ENCODE peak calls at places on chromosomes 13 and 19, in ten cellular contexts. R, A, O, L, G, K, Q, U, V and B are unnamed samples.
A peak's percentile ranks its signal among the peaks of the same experiment; 100 is the strongest.

GRCh38 chr13:54484166-54484565 is 1455.6 kb downstream of the OLFM4 start:
- DNase-seq in R (no peak), A (no peak), O (no peak), L (no peak), G (no peak), K (no peak), Q (no peak), U (no peak), V (no peak), B (no peak)

GRCh38 chr13:77016241-77016812 is 10.6 kb downstream of the FBXL3 start:
- DNase-seq in R (no peak), A (no peak), O (no peak), L (no peak), G (no peak), K (peak; percentile 48), Q (no peak), U (no peak), V (no peak), B (no peak)

GRCh38 chr13:43159007-43159406 is 135.6 kb downstream of the DNAJC15 start:
- DNase-seq in R (no peak), A (peak; percentile 53), O (no peak), L (peak; percentile 54), G (peak; percentile 9), K (no peak), Q (no peak), U (no peak), V (no peak), B (no peak)

GRCh38 chr13:50844181-50844875 is 836 bp upstream of the DLEU7 start:
- DNase-seq in R (no peak), A (no peak), O (no peak), L (no peak), G (no peak), K (no peak), Q (no peak), U (no peak), V (no peak), B (no peak)

GRCh38 chr19:41554902-41555301 is 21.1 kb upstream of the CEACAM21 start:
- DNase-seq in R (no peak), A (no peak), O (no peak), L (no peak), G (no peak), K (no peak), Q (no peak), U (no peak), V (no peak), B (no peak)

GRCh38 chr13:35723061-35723461 is 246.6 kb upstream of the MAB21L1 start:
- DNase-seq in R (no peak), A (peak; percentile 60), O (no peak), L (peak; percentile 60), G (no peak), K (no peak), Q (no peak), U (no peak), V (no peak), B (no peak)

GRCh38 chr13:109647046-109647445 is 139.3 kb downstream of the IRS2 start:
- DNase-seq in R (peak; percentile 35), A (peak; percentile 98), O (no peak), L (peak; percentile 8), G (peak; percentile 43), K (peak; percentile 33), Q (no peak), U (no peak), V (no peak), B (no peak)

GRCh38 chr13:100594731-100595130 is 6.1 kb upstream of the GGACT start:
- DNase-seq in R (peak; percentile 63), A (no peak), O (no peak), L (no peak), G (no peak), K (no peak), Q (no peak), U (no peak), V (no peak), B (no peak)

GRCh38 chr19:50830266-50831025 is 2.9 kb downstream of the KLK15 start:
- DNase-seq in R (no peak), A (no peak), O (no peak), L (no peak), G (no peak), K (peak; percentile 13), Q (no peak), U (no peak), V (no peak), B (no peak)

GRCh38 chr13:69683921-69684663 is 423.5 kb upstream of the ATXN8OS start:
- DNase-seq in R (peak; percentile 18), A (no peak), O (no peak), L (no peak), G (no peak), K (peak; percentile 46), Q (no peak), U (no peak), V (no peak), B (peak; percentile 22)

GRCh38 chr13:76161143-76161542 is 525.0 kb downstream of the LMO7 start:
- DNase-seq in R (no peak), A (no peak), O (no peak), L (peak; percentile 56), G (no peak), K (no peak), Q (no peak), U (no peak), V (no peak), B (no peak)

GRCh38 chr13:63864171-63864902 is 2448.7 kb upstream of the PCDH20 start:
- DNase-seq in R (no peak), A (peak; percentile 68), O (no peak), L (peak; percentile 2), G (peak; percentile 14), K (no peak), Q (no peak), U (no peak), V (no peak), B (no peak)

GRCh38 chr19:5891938-5892771 is 11.4 kb downstream of the NDUFA11 start:
- DNase-seq in R (peak; percentile 89), A (peak; percentile 35), O (peak; percentile 57), L (peak; percentile 33), G (no peak), K (peak; percentile 52), Q (peak; percentile 63), U (no peak), V (no peak), B (peak; percentile 66)

GRCh38 chr19:44757735-44758505 is 9.4 kb downstream of the BCL3 start:
- DNase-seq in R (peak; percentile 90), A (peak; percentile 68), O (peak; percentile 67), L (peak; percentile 58), G (no peak), K (no peak), Q (peak; percentile 62), U (peak; percentile 9), V (no peak), B (peak; percentile 77)

GRCh38 chr13:112837371-112838037 is 131.5 kb upstream of the MCF2L start:
- DNase-seq in R (no peak), A (no peak), O (no peak), L (peak; percentile 87), G (no peak), K (no peak), Q (no peak), U (no peak), V (no peak), B (peak; percentile 67)

GRCh38 chr13:99057310-99057975 is 79.6 kb upstream of the DOCK9 start:
- DNase-seq in R (no peak), A (peak; percentile 86), O (no peak), L (peak; percentile 67), G (no peak), K (no peak), Q (no peak), U (no peak), V (no peak), B (no peak)